ENCODE peak calls at places on chromosomes 5 and 9, in five cellular contexts. L is neuronal stem cell; C is transverse colon; V is neural progenitor cell; G is CD8-positive, alpha-beta T cell. W is an unnamed sample. For H3K27me3 and H3K4me1, the result is how much of the 10 kb centered on the place peaks cover.

GRCh38 chr9:113005777-113006176 is 6.2 kb downstream of the ZNF883 start:
- DNase-seq in L (no peak), C (no peak), V (no peak), G (no peak), W (no peak)

GRCh38 chr9:875119-875962 is 33.8 kb downstream of the DMRT1 start:
- DNase-seq in L (no peak), C (no peak), V (no peak), G (no peak), W (no peak)

GRCh38 chr5:88692979-88693932 is 189.7 kb downstream of the MEF2C start:
- DNase-seq in L (no peak), C (no peak), V (no peak), G (no peak), W (no peak)

GRCh38 chr5:177458912-177459350 is 12.3 kb downstream of the PRR7 start:
- DNase-seq in L (no peak), C (no peak), V (peak), G (no peak), W (no peak)

GRCh38 chr5:96200611-96201010 is 232.4 kb downstream of the PCSK1 start:
- DNase-seq in L (no peak), C (peak), V (no peak), G (no peak), W (no peak)

GRCh38 chr5:153753645-153754432 is 263.4 kb downstream of the GRIA1 start:
- DNase-seq in L (no peak), C (no peak), V (no peak), G (no peak), W (no peak)

GRCh38 chr9:87703636-87704276 is 22.2 kb upstream of the CTSL start:
- DNase-seq in L (no peak), C (no peak), V (no peak), G (no peak), W (no peak)

GRCh38 chr5:171975262-171975876 is 31.1 kb downstream of the FBXW11 start:
- DNase-seq in L (no peak), C (no peak), V (no peak), G (no peak), W (no peak)

GRCh38 chr9:36632892-36633291 is 60.2 kb downstream of the MELK start:
- DNase-seq in L (no peak), C (no peak), V (peak), G (no peak), W (peak)

GRCh38 chr5:58929726-58930125 is 346.9 kb downstream of the RAB3C start:
- DNase-seq in L (no peak), C (no peak), V (no peak), G (no peak), W (no peak)

DNA sequence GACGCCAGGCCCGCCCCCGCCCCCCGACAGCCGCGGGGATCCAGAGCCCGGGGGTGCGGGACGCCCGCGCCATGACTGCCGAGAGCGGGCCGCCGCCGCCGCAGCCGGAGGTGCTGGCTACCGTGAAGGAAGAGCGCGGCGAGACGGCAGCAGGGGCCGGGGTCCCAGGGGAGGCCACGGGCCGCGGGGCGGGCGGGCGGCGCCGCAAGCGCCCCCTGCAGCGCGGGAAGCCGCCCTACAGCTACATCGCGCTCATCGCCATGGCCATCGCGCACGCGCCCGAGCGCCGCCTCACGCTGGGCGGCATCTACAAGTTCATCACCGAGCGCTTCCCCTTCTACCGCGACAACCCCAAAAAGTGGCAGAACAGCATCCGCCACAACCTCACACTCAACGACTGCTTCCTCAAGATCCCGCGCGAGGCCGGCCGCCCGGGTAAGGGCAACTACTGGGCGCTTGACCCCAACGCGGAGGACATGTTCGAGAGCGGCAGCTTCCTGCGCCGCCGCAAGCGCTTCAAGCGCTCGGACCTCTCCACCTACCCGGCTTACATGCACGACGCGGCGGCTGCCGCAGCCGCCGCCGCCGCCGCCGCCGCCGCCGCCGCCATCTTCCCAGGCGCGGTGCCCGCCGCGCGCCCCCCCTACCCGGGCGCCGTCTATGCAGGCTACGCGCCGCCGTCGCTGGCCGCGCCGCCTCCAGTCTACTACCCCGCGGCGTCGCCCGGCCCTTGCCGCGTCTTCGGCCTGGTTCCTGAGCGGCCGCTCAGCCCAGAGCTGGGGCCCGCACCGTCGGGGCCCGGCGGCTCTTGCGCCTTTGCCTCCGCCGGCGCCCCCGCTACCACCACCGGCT is 1.0 kb downstream of the FOXE1 start:
- DNase-seq in L (peak), C (no peak), V (peak), G (peak), W (peak)
- H3K4me3 ChIP-seq in L (peak), C (peak), V (peak), G (peak), W (peak)

GRCh38 chr5:1438871-1439270 is 6.4 kb downstream of the SLC6A3 start:
- DNase-seq in L (no peak), C (no peak), V (no peak), G (no peak), W (no peak)
- H3K27me3 ChIP-seq in L (under half), C (under half), V (half or more), G (under half), W (half or more)

DNA sequence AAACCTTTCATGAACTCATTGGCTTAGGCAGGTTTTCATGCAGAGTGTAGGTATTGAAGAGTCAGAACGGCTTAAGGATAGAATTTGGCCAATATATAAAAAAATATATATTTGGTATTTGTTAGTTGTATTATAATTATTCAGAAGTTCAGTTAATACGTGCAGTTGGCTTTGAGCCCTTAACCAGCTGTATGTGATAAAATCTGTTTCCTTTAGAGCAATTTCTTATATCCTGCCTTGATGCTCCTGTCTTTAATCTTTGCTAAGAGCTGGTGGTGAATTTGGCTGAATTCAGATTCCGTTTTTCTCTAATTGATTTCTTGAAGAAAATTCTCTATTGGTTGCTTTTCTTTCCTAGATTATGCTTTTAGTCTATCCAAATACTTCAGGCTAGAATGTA is 3.7 kb downstream of the ANXA1 start:
- DNase-seq in L (no peak), C (no peak), V (no peak), G (no peak), W (no peak)
- H3K4me1 ChIP-seq in L (under half), C (under half), V (under half), G (half or more), W (under half)

GRCh38 chr9:129283290-129283691 is 105.2 kb upstream of the IER5L start:
- DNase-seq in L (no peak), C (no peak), V (no peak), G (no peak), W (no peak)
- H3K4me3 ChIP-seq in L (no peak), C (peak), V (no peak), G (no peak), W (no peak)

GRCh38 chr9:38406476-38407186 is 14.1 kb downstream of the ALDH1B1 start:
- DNase-seq in L (no peak), C (no peak), V (no peak), G (no peak), W (no peak)

GRCh38 chr9:38405841-38406240 is 13.3 kb downstream of the ALDH1B1 start:
- DNase-seq in L (no peak), C (no peak), V (no peak), G (no peak), W (no peak)

GRCh38 chr9:38408719-38409118 is 15.5 kb downstream of the IGFBPL1 start:
- DNase-seq in L (no peak), C (no peak), V (no peak), G (no peak), W (no peak)

GRCh38 chr9:38401994-38402393 is 9.5 kb downstream of the ALDH1B1 start:
- DNase-seq in L (no peak), C (no peak), V (no peak), G (no peak), W (no peak)

DNA sequence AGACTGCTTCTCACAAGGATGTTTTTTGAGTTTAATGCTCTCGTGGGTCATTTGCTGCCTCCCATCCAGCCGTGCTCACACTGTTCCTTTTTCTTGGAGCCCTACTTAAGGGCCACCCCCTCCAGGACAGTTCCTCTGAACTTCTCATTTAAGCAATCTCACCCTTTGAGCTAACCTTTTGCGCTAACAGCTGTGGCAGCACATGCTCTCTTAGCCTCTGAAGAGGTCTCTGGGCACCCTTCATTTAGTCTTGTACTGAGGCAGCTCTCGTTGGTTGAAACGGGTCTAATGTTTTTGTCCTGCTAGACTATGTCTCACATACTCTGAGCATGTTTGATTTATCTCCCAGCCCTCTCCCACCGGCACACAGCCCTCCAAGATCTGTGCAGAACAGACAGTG is 11.8 kb downstream of the ALDH1B1 start:
- DNase-seq in L (no peak), C (no peak), V (no peak), G (no peak), W (no peak)
- H3K27me3 ChIP-seq in L (under half), C (under half), V (under half), G (under half), W (under half)

DNA sequence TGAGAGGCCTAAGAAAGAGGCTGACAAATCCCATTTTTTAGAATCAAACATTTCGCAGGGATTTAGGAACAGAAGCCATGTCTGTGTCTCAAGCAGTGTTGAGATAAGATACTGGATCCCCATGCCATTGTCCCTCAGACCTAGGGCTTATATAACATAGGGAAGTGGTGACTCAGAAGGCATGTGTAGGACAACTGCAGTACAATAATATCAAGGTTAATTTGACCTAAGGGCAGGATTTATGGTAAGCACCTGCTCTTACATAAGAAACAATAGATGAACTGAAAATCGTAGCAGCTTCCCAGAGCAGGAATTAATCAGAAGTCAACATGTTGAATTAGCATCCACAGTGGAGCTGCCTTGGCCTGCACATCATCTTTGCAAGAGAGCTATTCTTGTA is 459.4 kb downstream of the ANXA1 start:
- DNase-seq in L (no peak), C (no peak), V (no peak), G (no peak), W (no peak)
- H3K4me1 ChIP-seq in L (under half), C (under half), V (under half), G (under half), W (under half)

GRCh38 chr9:96048954-96049831 is 173.7 kb downstream of the ERCC6L2 start:
- DNase-seq in L (no peak), C (no peak), V (no peak), G (no peak), W (no peak)
- H3K4me3 ChIP-seq in L (no peak), C (no peak), V (no peak), G (no peak), W (no peak)